ENCODE peak calls at places on chromosome 17, in four cellular contexts. One of them, this sample, is unnamed.

GRCh38 chr17:73705594-73705993 is 61.3 kb upstream of the SDK2 start:
- DNase-seq in AG04450: no peak
- DNase-seq in MG63: peak; percentile 85
- DNase-seq in progenitor cell of endocrine pancreas: no peak
- DNase-seq in this sample: peak; percentile 93

GRCh38 chr17:55513885-55514590 is 2.8 kb upstream of the SMIM36 start:
- DNase-seq in AG04450: peak; percentile 30
- DNase-seq in progenitor cell of endocrine pancreas: peak; percentile 59
- DNase-seq in MG63: peak; percentile 33
- DNase-seq in this sample: peak; percentile 48

GRCh38 chr17:40063915-40064531 is 1.3 kb downstream of the THRA start:
- DNase-seq in progenitor cell of endocrine pancreas: no peak
- DNase-seq in MG63: no peak
- DNase-seq in AG04450: no peak
- DNase-seq in this sample: no peak

GRCh38 chr17:30981531-30982519 is 11.0 kb downstream of the RNF135 start:
- DNase-seq in progenitor cell of endocrine pancreas: no peak
- DNase-seq in MG63: no peak
- DNase-seq in AG04450: no peak
- DNase-seq in this sample: no peak

GRCh38 chr17:64202683-64203430 is 60.2 kb downstream of the TEX2 start:
- DNase-seq in progenitor cell of endocrine pancreas: no peak
- DNase-seq in AG04450: no peak
- DNase-seq in MG63: peak; percentile 62
- DNase-seq in this sample: peak; percentile 78

GRCh38 chr17:73639926-73640325 is 4.3 kb downstream of the SDK2 start:
- DNase-seq in progenitor cell of endocrine pancreas: no peak
- DNase-seq in MG63: no peak
- DNase-seq in AG04450: no peak
- DNase-seq in this sample: peak; percentile 32

GRCh38 chr17:70137451-70138230 is 31.7 kb upstream of the KCNJ2 start:
- DNase-seq in MG63: peak; percentile 78
- DNase-seq in AG04450: peak; percentile 93
- DNase-seq in progenitor cell of endocrine pancreas: no peak
- DNase-seq in this sample: peak; percentile 35

GRCh38 chr17:11737290-11737679 is 139.0 kb downstream of the DNAH9 start:
- DNase-seq in MG63: no peak
- DNase-seq in progenitor cell of endocrine pancreas: no peak
- DNase-seq in AG04450: no peak
- DNase-seq in this sample: no peak

GRCh38 chr17:75635610-75636202 is 2.5 kb downstream of the SMIM5 start:
- DNase-seq in progenitor cell of endocrine pancreas: no peak
- DNase-seq in AG04450: no peak
- DNase-seq in MG63: no peak
- DNase-seq in this sample: no peak

GRCh38 chr17:82266142-82266541 is 7.4 kb downstream of the CSNK1D start:
- DNase-seq in AG04450: no peak
- DNase-seq in MG63: no peak
- DNase-seq in progenitor cell of endocrine pancreas: no peak
- DNase-seq in this sample: no peak

GRCh38 chr17:76707985-76708807 is 2.6 kb downstream of the MXRA7 start:
- DNase-seq in progenitor cell of endocrine pancreas: peak; percentile 38
- DNase-seq in AG04450: no peak
- DNase-seq in MG63: no peak
- DNase-seq in this sample: no peak

GRCh38 chr17:83053021-83053778 is 26.2 kb upstream of the METRNL start:
- DNase-seq in progenitor cell of endocrine pancreas: no peak
- DNase-seq in MG63: no peak
- DNase-seq in AG04450: no peak
- DNase-seq in this sample: no peak